ENCODE peak calls at places on chromosome 7, in five cellular contexts. Q is cardiac fibroblast, V is right atrium auricular region, K is AG04450, H is tibial artery. M is an unnamed sample.

GRCh38 chr7:51224811-51225581 is 91.6 kb downstream of the COBL start:
- DNase-seq in Q (no peak), V (peak), K (no peak), H (no peak), M (peak)

GRCh38 chr7:46015107-46015868 is 94.2 kb upstream of the IGFBP3 start:
- DNase-seq in Q (peak), V (no peak), K (no peak), H (no peak), M (no peak)

GRCh38 chr7:39085590-39086049 is 107.9 kb downstream of the POU6F2 start:
- DNase-seq in Q (peak), V (no peak), K (no peak), H (no peak), M (peak)

GRCh38 chr7:117808273-117808868 is 64.9 kb downstream of the CTTNBP2 start:
- DNase-seq in Q (no peak), V (peak), K (no peak), H (peak), M (no peak)

GRCh38 chr7:98418636-98419315 is 17.9 kb upstream of the BAIAP2L1 start:
- DNase-seq in Q (peak), V (peak), K (peak), H (no peak), M (peak)

GRCh38 chr7:17185690-17186070 is 112.8 kb upstream of the AHR start:
- DNase-seq in Q (peak), V (no peak), K (peak), H (no peak), M (no peak)

GRCh38 chr7:11427686-11428273 is 404.2 kb downstream of the THSD7A start:
- DNase-seq in Q (peak), V (no peak), K (peak), H (no peak), M (peak)

GRCh38 chr7:39434012-39434411 is 132.2 kb upstream of the YAE1 start:
- DNase-seq in Q (no peak), V (no peak), K (no peak), H (no peak), M (no peak)

GRCh38 chr7:28684729-28685211 is 272.5 kb downstream of the CREB5 start:
- DNase-seq in Q (no peak), V (no peak), K (no peak), H (no peak), M (no peak)

GRCh38 chr7:157235357-157236018 is 96.8 kb downstream of the UBE3C start:
- DNase-seq in Q (no peak), V (no peak), K (no peak), H (no peak), M (no peak)

GRCh38 chr7:111640416-111640815 is 78.1 kb upstream of the IMMP2L start:
- DNase-seq in Q (no peak), V (no peak), K (no peak), H (no peak), M (no peak)

GRCh38 chr7:30924624-30925023 is 13.0 kb downstream of the AQP1 start:
- DNase-seq in Q (no peak), V (no peak), K (no peak), H (peak), M (no peak)

GRCh38 chr7:116530107-116530820 is 5.4 kb downstream of the CAV1 start:
- DNase-seq in Q (no peak), V (no peak), K (no peak), H (no peak), M (no peak)

GRCh38 chr7:52547301-52547920 is 488.0 kb upstream of the POM121L12 start:
- DNase-seq in Q (no peak), V (no peak), K (no peak), H (no peak), M (no peak)

GRCh38 chr7:117818241-117818640 is 55.0 kb downstream of the CTTNBP2 start:
- DNase-seq in Q (no peak), V (no peak), K (no peak), H (no peak), M (no peak)

GRCh38 chr7:108603922-108604684 is 34.4 kb downstream of the DNAJB9 start:
- DNase-seq in Q (no peak), V (no peak), K (no peak), H (no peak), M (no peak)

GRCh38 chr7:102434039-102434481 is 685 bp downstream of the ORAI2 start:
- DNase-seq in Q (peak), V (no peak), K (no peak), H (no peak), M (no peak)

GRCh38 chr7:149811221-149811620 is 27.0 kb upstream of the ZNF862 start:
- DNase-seq in Q (no peak), V (no peak), K (no peak), H (no peak), M (no peak)
- TF ChIP-seq CTCF in Q (peak), V (no peak), K (peak), H (no peak), M (peak)

DNA sequence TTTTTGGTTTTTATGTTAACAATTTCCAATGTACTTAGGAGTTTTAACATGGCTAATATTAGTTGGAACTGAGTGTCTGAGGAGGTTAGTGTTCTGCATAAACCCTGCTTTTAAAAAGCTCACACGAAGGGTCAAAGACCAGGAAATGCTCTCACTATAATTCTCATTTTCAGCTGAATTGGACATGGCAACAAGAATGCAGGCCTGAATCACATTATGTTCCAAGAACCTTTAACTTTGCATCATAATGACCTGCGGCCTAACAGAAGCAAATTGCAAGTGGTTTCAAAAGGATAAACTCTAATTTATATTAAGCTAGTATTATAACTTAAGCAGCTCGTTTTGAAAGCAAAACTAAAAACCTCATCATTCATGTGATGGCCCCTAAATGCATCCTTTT is 242.9 kb upstream of the SP4 start:
- DNase-seq in Q (no peak), V (no peak), K (no peak), H (no peak), M (no peak)
- H3K4me3 ChIP-seq in Q (no peak), V (no peak), K (no peak), H (no peak), M (no peak)

GRCh38 chr7:147547252-147547897 is 1043.2 kb upstream of the C7orf33 start:
- DNase-seq in Q (peak), V (no peak), K (no peak), H (no peak), M (no peak)
- TF ChIP-seq CTCF in Q (peak), V (no peak), K (peak), H (no peak), M (peak)

DNA sequence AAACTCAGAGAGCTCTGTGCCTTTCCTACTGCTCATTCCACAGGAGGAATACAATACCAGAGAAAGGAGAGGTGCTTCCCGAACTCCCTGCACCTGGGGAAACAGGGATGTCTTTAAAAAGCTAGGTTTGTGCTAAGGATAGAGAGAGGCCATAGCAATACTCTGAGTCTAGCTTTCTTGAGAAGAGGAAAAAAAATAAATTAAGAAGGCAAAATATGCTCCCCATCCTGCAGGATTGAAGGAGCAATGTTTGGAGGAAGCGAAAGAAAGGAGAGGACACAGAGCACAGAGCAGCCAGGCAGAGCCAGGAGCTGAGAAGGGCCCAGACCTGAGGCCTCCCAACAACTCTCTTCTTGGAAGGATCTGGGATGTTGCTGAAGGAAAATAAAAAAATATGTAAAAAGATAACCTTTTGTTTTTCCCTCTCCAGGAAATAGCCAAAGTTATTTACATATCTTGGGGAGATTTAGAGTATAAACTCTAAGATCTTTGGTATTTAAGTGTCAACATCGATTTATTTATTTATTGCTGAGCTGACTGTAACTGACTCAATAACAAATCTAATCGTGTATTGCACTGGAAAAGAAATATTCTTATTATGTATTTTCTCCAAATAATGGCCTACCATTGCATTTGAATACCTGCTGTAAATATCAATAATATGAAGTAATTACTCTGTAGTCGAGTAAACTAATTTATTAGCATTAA is 1.6 kb upstream of the HOXA11 start:
- DNase-seq in Q (no peak), V (no peak), K (no peak), H (peak), M (no peak)
- H3K4me3 ChIP-seq in Q (no peak), V (no peak), K (no peak), H (no peak), M (peak)

GRCh38 chr7:69743436-69743835 is 145.2 kb downstream of the AUTS2 start:
- DNase-seq in Q (no peak), V (no peak), K (no peak), H (no peak), M (no peak)
- TF ChIP-seq CTCF in Q (no peak), V (no peak), K (no peak), H (no peak), M (no peak)

GRCh38 chr7:105354383-105354782 is 34.3 kb downstream of the SRPK2 start:
- DNase-seq in Q (peak), V (no peak), K (no peak), H (no peak), M (no peak)

GRCh38 chr7:105352018-105352612 is 36.6 kb downstream of the SRPK2 start:
- DNase-seq in Q (peak), V (peak), K (peak), H (peak), M (no peak)

GRCh38 chr7:105355701-105356100 is 33.0 kb downstream of the SRPK2 start:
- DNase-seq in Q (no peak), V (no peak), K (no peak), H (no peak), M (no peak)

GRCh38 chr7:105352922-105353668 is 35.6 kb downstream of the SRPK2 start:
- DNase-seq in Q (no peak), V (no peak), K (no peak), H (no peak), M (no peak)

GRCh38 chr7:105353752-105354328 is 34.9 kb downstream of the SRPK2 start:
- DNase-seq in Q (peak), V (peak), K (no peak), H (peak), M (no peak)
- H3K4me3 ChIP-seq in Q (no peak), V (no peak), K (no peak), H (no peak), M (no peak)

GRCh38 chr7:142689439-142690168 is 59.7 kb upstream of the PRSS1 start:
- DNase-seq in Q (peak), V (no peak), K (no peak), H (no peak), M (no peak)
- TF ChIP-seq CTCF in Q (peak), V (no peak), K (no peak), H (no peak), M (peak)

M was measured in epithelial cell of proximal tubule.